ENCODE peak calls at places on chromosome 1, in eight cellular contexts. L, H, V, Y, K, G, Z and T are unnamed samples.
A peak's percentile ranks its signal among the peaks of the same experiment; 100 is the strongest.

GRCh38 chr1:24849653-24850295 is 80.3 kb downstream of the RUNX3 start:
- DNase-seq in Y (no peak), V (no peak), Z (peak; percentile 67), H (no peak), L (peak; percentile 56), G (no peak), K (no peak), T (no peak)

GRCh38 chr1:107897428-107898339 is 67.3 kb downstream of the VAV3 start:
- DNase-seq in H (no peak), L (no peak), G (no peak), K (no peak), Z (peak; percentile 84), Y (no peak), V (no peak), T (no peak)

GRCh38 chr1:159188375-159188788 is 16.3 kb upstream of the ACKR1 start:
- DNase-seq in K (peak; percentile 51), V (no peak), Y (no peak), L (peak; percentile 86), H (no peak), G (peak; percentile 13), Z (no peak), T (no peak)

GRCh38 chr1:40316595-40317393 is at the start of gene COL9A2:
- DNase-seq in L (peak; percentile 80), V (peak; percentile 41), Y (peak; percentile 72), H (peak; percentile 52), K (peak; percentile 12), Z (no peak), G (no peak), T (no peak)

GRCh38 chr1:226133504-226134123 is 52.9 kb downstream of the ACBD3 start:
- DNase-seq in Y (no peak), H (no peak), L (no peak), V (no peak), G (no peak), K (no peak), Z (no peak), T (no peak)

GRCh38 chr1:3598051-3598471 is 13.2 kb downstream of the MEGF6 start:
- DNase-seq in H (no peak), G (no peak), Y (no peak), Z (no peak), K (no peak), L (peak; percentile 83), V (no peak), T (no peak)

GRCh38 chr1:151098126-151098525 is 27.6 kb downstream of the GABPB2 start:
- DNase-seq in G (no peak), Y (no peak), Z (no peak), H (no peak), L (no peak), V (no peak), K (no peak), T (no peak)

GRCh38 chr1:243792401-243792800 is 57.6 kb downstream of the AKT3 start:
- DNase-seq in L (no peak), K (no peak), Y (no peak), Z (no peak), V (no peak), G (no peak), H (no peak), T (no peak)